ENCODE peak calls at places on chromosomes 6 and 20, in five cellular contexts. I, J, L, D and W are unnamed samples.

GRCh38 chr20:1440024-1440423 is 26.6 kb downstream of the NSFL1C start:
- DNase-seq in I (no peak), J (peak), L (no peak), D (no peak), W (no peak)

GRCh38 chr6:92922216-92922806 is 497.0 kb downstream of the EPHA7 start:
- DNase-seq in I (no peak), J (no peak), L (no peak), D (no peak), W (no peak)

GRCh38 chr6:28587746-28588075 is 62.0 kb downstream of the GPX5 start:
- DNase-seq in I (no peak), J (no peak), L (no peak), D (no peak), W (no peak)

GRCh38 chr6:138492113-138492512 is 7.2 kb downstream of the NHSL1 start:
- DNase-seq in I (no peak), J (no peak), L (no peak), D (no peak), W (no peak)

GRCh38 chr20:35263609-35264223 is 14.2 kb downstream of the MMP24OS start:
- DNase-seq in I (peak), J (no peak), L (no peak), D (no peak), W (no peak)

GRCh38 chr6:75656479-75656878 is 54.8 kb downstream of the SENP6 start:
- DNase-seq in I (no peak), J (no peak), L (no peak), D (no peak), W (no peak)

GRCh38 chr6:157755752-157756411 is 67.2 kb upstream of the SNX9 start:
- DNase-seq in I (no peak), J (no peak), L (peak), D (no peak), W (no peak)

GRCh38 chr6:20236899-20237600 is 24.8 kb upstream of the MBOAT1 start:
- DNase-seq in I (no peak), J (no peak), L (no peak), D (no peak), W (no peak)

GRCh38 chr20:31488171-31488570 is 13.1 kb downstream of the REM1 start:
- DNase-seq in I (no peak), J (no peak), L (no peak), D (no peak), W (no peak)

GRCh38 chr6:40627316-40627715 is 40.2 kb upstream of the LRFN2 start:
- DNase-seq in I (no peak), J (no peak), L (no peak), D (no peak), W (no peak)